ENCODE peak calls at places on chromosome 10, in six cellular contexts. Y, C, V, L, R and P are unnamed samples.

GRCh38 chr10:100999742-101000601 is at the start of gene LZTS2:
- DNase-seq in R (no peak), Y (peak), C (no peak), L (peak), V (no peak), P (no peak)

GRCh38 chr10:104254493-104255243 is at the start of gene GSTO1:
- DNase-seq in R (peak), Y (peak), V (no peak), L (peak), C (peak), P (peak)

GRCh38 chr10:62614389-62615157 is 189.9 kb upstream of the ADO start:
- DNase-seq in L (peak), R (no peak), Y (no peak), C (peak), V (no peak), P (peak)

GRCh38 chr10:48414778-48415177 is 108.3 kb downstream of the MAPK8 start:
- DNase-seq in R (no peak), Y (no peak), C (peak), L (peak), V (no peak), P (peak)

GRCh38 chr10:101817542-101818118 is 614 bp downstream of the OGA start:
- DNase-seq in R (peak), Y (peak), L (peak), V (no peak), C (peak), P (peak)

GRCh38 chr10:71975087-71975890 is 11.1 kb downstream of the CHST3 start:
- DNase-seq in C (no peak), Y (no peak), L (peak), V (no peak), R (peak), P (no peak)

GRCh38 chr10:5968681-5969453 is 8.5 kb downstream of the IL15RA start:
- DNase-seq in Y (no peak), L (no peak), V (no peak), R (no peak), C (no peak), P (no peak)

GRCh38 chr10:92381543-92381954 is 90.6 kb downstream of the MARCHF5 start:
- DNase-seq in Y (no peak), L (no peak), V (no peak), R (no peak), C (no peak), P (no peak)

GRCh38 chr10:48309711-48310226 is 3.3 kb downstream of the MAPK8 start:
- DNase-seq in V (no peak), R (no peak), Y (peak), C (peak), L (peak), P (peak)

GRCh38 chr10:75502838-75503237 is 71.4 kb downstream of the LRMDA start:
- DNase-seq in C (no peak), L (no peak), Y (no peak), V (no peak), R (no peak), P (no peak)

GRCh38 chr10:15035385-15036301 is 8.1 kb upstream of the OLAH start:
- DNase-seq in L (peak), Y (peak), R (peak), C (peak), V (no peak), P (peak)

GRCh38 chr10:70118196-70118595 is 14.4 kb downstream of the AIFM2 start:
- DNase-seq in Y (no peak), C (no peak), L (no peak), V (no peak), R (no peak), P (no peak)

GRCh38 chr10:104056619-104057273 is 28.9 kb downstream of the COL17A1 start:
- DNase-seq in L (no peak), R (no peak), V (no peak), C (no peak), Y (no peak), P (no peak)

GRCh38 chr10:12435348-12435747 is 86.0 kb downstream of the CAMK1D start:
- DNase-seq in Y (peak), C (no peak), L (no peak), V (no peak), R (no peak), P (no peak)

GRCh38 chr10:49083256-49083655 is 32.1 kb downstream of the VSTM4 start:
- DNase-seq in R (no peak), Y (no peak), V (no peak), L (no peak), C (no peak), P (peak)

GRCh38 chr10:33134011-33134751 is 176.2 kb upstream of the ITGB1 start:
- DNase-seq in V (no peak), R (no peak), Y (peak), C (peak), L (peak), P (peak)